ENCODE peak calls at places on chromosomes 5 and 9, in nine cellular contexts. One of them, this sample, is unnamed.

GRCh38 chr5:103598997-103599556 is 36.5 kb upstream of the NUDT12 start:
- DNase-seq in HepG2: no peak
- DNase-seq in WTC11: no peak
- DNase-seq in A549: no peak
- DNase-seq in K562: no peak
- DNase-seq in HCT116: no peak
- DNase-seq in endothelial cell of umbilical vein: no peak
- DNase-seq in NB4: no peak
- DNase-seq in H1: no peak
- DNase-seq in this sample: no peak

GRCh38 chr5:39520232-39520572 is 95.4 kb upstream of the DAB2 start:
- DNase-seq in HepG2: no peak
- DNase-seq in WTC11: no peak
- DNase-seq in A549: no peak
- DNase-seq in K562: no peak
- DNase-seq in HCT116: no peak
- DNase-seq in endothelial cell of umbilical vein: peak; percentile 95
- DNase-seq in NB4: no peak
- DNase-seq in H1: no peak
- DNase-seq in this sample: no peak

GRCh38 chr9:108634164-108634563 is 221.6 kb downstream of the ACTL7B start:
- DNase-seq in HepG2: no peak
- DNase-seq in WTC11: no peak
- DNase-seq in A549: no peak
- DNase-seq in K562: peak; percentile 4
- DNase-seq in HCT116: peak; percentile 12
- DNase-seq in endothelial cell of umbilical vein: no peak
- DNase-seq in NB4: no peak
- DNase-seq in H1: no peak
- DNase-seq in this sample: no peak

GRCh38 chr9:109455861-109456260 is 42.2 kb downstream of the PTPN3 start:
- DNase-seq in HepG2: no peak
- DNase-seq in WTC11: peak; percentile 46
- DNase-seq in A549: no peak
- DNase-seq in K562: no peak
- DNase-seq in HCT116: no peak
- DNase-seq in endothelial cell of umbilical vein: no peak
- DNase-seq in NB4: no peak
- DNase-seq in H1: peak; percentile 54
- DNase-seq in this sample: no peak

GRCh38 chr5:124923131-124923530 is 176.7 kb upstream of the ZNF608 start:
- DNase-seq in HepG2: no peak
- DNase-seq in WTC11: no peak
- DNase-seq in A549: no peak
- DNase-seq in K562: no peak
- DNase-seq in HCT116: no peak
- DNase-seq in endothelial cell of umbilical vein: peak; percentile 90
- DNase-seq in NB4: no peak
- DNase-seq in H1: no peak
- DNase-seq in this sample: no peak

GRCh38 chr5:72845889-72846288 is 29.4 kb downstream of the TNPO1 start:
- DNase-seq in HepG2: no peak
- DNase-seq in WTC11: no peak
- DNase-seq in A549: no peak
- DNase-seq in K562: no peak
- DNase-seq in HCT116: no peak
- DNase-seq in endothelial cell of umbilical vein: no peak
- DNase-seq in NB4: no peak
- DNase-seq in H1: no peak
- DNase-seq in this sample: no peak

GRCh38 chr5:179231309-179231708 is 114.0 kb downstream of the ADAMTS2 start:
- DNase-seq in HepG2: no peak
- DNase-seq in WTC11: peak; percentile 1
- DNase-seq in A549: no peak
- DNase-seq in K562: no peak
- DNase-seq in HCT116: no peak
- DNase-seq in endothelial cell of umbilical vein: no peak
- DNase-seq in NB4: no peak
- DNase-seq in H1: no peak
- DNase-seq in this sample: no peak

GRCh38 chr5:170138273-170138672 is 32.6 kb downstream of the FOXI1 start:
- DNase-seq in HepG2: no peak
- DNase-seq in WTC11: no peak
- DNase-seq in A549: no peak
- DNase-seq in K562: no peak
- DNase-seq in HCT116: no peak
- DNase-seq in endothelial cell of umbilical vein: no peak
- DNase-seq in NB4: no peak
- DNase-seq in H1: no peak
- DNase-seq in this sample: no peak

GRCh38 chr9:114995681-114996221 is 65.4 kb upstream of the TNFSF8 start:
- DNase-seq in HepG2: no peak
- DNase-seq in WTC11: no peak
- DNase-seq in A549: no peak
- DNase-seq in K562: no peak
- DNase-seq in HCT116: no peak
- DNase-seq in endothelial cell of umbilical vein: no peak
- DNase-seq in NB4: peak; percentile 64
- DNase-seq in H1: no peak
- DNase-seq in this sample: no peak

GRCh38 chr5:86679529-86679928 is 61.8 kb downstream of the COX7C start:
- DNase-seq in HepG2: peak; percentile 45
- DNase-seq in WTC11: no peak
- DNase-seq in A549: peak; percentile 22
- DNase-seq in K562: peak; percentile 39
- DNase-seq in HCT116: peak; percentile 55
- DNase-seq in endothelial cell of umbilical vein: peak; percentile 87
- DNase-seq in NB4: peak; percentile 53
- DNase-seq in H1: no peak
- DNase-seq in this sample: peak; percentile 22

GRCh38 chr9:134321957-134322741 is 4.1 kb upstream of the RXRA start:
- DNase-seq in HepG2: no peak
- DNase-seq in WTC11: no peak
- DNase-seq in A549: no peak
- DNase-seq in K562: no peak
- DNase-seq in HCT116: no peak
- DNase-seq in endothelial cell of umbilical vein: no peak
- DNase-seq in NB4: no peak
- DNase-seq in H1: no peak
- DNase-seq in this sample: no peak

GRCh38 chr5:120053841-120054240 is 410.3 kb upstream of the PRR16 start:
- DNase-seq in HepG2: no peak
- DNase-seq in WTC11: no peak
- DNase-seq in A549: no peak
- DNase-seq in K562: no peak
- DNase-seq in HCT116: no peak
- DNase-seq in endothelial cell of umbilical vein: no peak
- DNase-seq in NB4: no peak
- DNase-seq in H1: no peak
- DNase-seq in this sample: no peak

GRCh38 chr9:3824062-3824461 is 298.3 kb upstream of the RFX3 start:
- DNase-seq in HepG2: no peak
- DNase-seq in WTC11: no peak
- DNase-seq in A549: no peak
- DNase-seq in K562: no peak
- DNase-seq in HCT116: no peak
- DNase-seq in endothelial cell of umbilical vein: no peak
- DNase-seq in NB4: no peak
- DNase-seq in H1: no peak
- DNase-seq in this sample: peak; percentile 57

GRCh38 chr5:179008667-179009066 is 13.5 kb upstream of the GRM6 start:
- DNase-seq in HepG2: no peak
- DNase-seq in WTC11: no peak
- DNase-seq in A549: no peak
- DNase-seq in K562: no peak
- DNase-seq in HCT116: no peak
- DNase-seq in endothelial cell of umbilical vein: no peak
- DNase-seq in NB4: peak; percentile 8
- DNase-seq in H1: no peak
- DNase-seq in this sample: peak; percentile 8

DNA sequence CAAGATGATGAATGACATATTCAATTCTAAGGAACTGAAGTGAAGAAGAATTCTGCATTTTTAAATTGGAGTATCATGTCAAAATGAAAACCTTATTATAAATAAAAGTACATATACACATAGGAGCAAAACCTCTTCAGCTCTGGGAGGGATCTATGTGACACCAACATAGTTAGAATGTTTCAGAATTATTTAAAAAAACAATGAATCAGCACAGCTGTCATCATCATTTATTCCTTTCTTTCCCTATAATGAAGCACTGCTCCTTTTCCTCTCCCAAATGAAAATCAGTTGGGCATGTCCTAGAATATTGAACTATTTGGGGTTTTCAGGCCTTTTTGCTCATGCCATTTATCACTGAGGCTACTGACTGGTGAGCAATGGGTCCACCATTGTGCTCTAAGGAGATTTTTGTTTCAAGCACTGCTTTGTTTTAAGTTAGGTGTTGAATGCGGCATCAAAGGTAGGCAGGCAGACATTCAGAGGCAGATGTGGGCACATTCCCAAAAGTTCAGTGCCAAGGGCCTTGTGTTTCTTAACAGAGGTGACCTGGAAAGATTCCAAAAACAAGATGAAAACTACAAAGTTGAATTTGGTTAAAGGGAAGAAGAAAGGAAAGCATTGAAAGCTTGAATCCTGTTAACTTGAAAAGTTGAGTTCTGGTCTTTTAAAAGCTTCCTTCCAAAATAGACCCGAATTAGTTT is 126.4 kb upstream of the ADAMTSL1 start:
- DNase-seq in HepG2: no peak
- DNase-seq in WTC11: no peak
- DNase-seq in A549: no peak
- DNase-seq in K562: no peak
- DNase-seq in HCT116: no peak
- DNase-seq in endothelial cell of umbilical vein: peak; percentile 31
- DNase-seq in NB4: no peak
- DNase-seq in H1: no peak
- DNase-seq in this sample: no peak
- TF ChIP-seq MAX in HepG2: no peak
- TF ChIP-seq MAX in WTC11: no peak
- TF ChIP-seq MAX in A549: no peak
- TF ChIP-seq MAX in K562: no peak
- TF ChIP-seq MAX in HCT116: no peak
- TF ChIP-seq MAX in endothelial cell of umbilical vein: no peak
- TF ChIP-seq MAX in NB4: no peak
- TF ChIP-seq MAX in H1: no peak
- TF ChIP-seq MAX in this sample: no peak

DNA sequence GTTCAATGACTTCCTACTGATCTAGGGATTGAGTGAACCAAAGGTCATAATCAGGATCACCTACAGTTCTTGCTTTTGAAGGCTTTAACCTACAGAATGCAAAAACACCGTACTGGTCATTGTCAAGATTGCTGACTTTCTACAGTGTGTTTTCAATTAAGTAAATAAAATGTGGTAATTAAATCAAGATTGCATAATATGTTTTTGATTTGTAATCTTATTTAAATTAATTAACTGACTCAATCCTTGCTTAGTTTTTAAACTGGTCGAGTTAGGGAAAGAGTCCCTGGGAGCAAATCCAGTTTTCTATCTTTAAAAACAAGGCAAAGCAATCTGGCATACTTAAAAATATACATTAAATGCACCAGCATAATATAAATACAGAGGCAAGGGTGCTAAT is 125.9 kb downstream of the NFIB start:
- DNase-seq in HepG2: no peak
- DNase-seq in WTC11: no peak
- DNase-seq in A549: no peak
- DNase-seq in K562: no peak
- DNase-seq in HCT116: no peak
- DNase-seq in endothelial cell of umbilical vein: no peak
- DNase-seq in NB4: no peak
- DNase-seq in H1: no peak
- DNase-seq in this sample: no peak
- TF ChIP-seq MAX in HepG2: no peak
- TF ChIP-seq MAX in WTC11: no peak
- TF ChIP-seq MAX in A549: no peak
- TF ChIP-seq MAX in K562: no peak
- TF ChIP-seq MAX in HCT116: no peak
- TF ChIP-seq MAX in endothelial cell of umbilical vein: no peak
- TF ChIP-seq MAX in NB4: no peak
- TF ChIP-seq MAX in H1: no peak
- TF ChIP-seq MAX in this sample: no peak

GRCh38 chr9:76521244-76521673 is 62.3 kb downstream of the GCNT1 start:
- DNase-seq in HepG2: no peak
- DNase-seq in WTC11: no peak
- DNase-seq in A549: no peak
- DNase-seq in K562: peak; percentile 27
- DNase-seq in HCT116: no peak
- DNase-seq in endothelial cell of umbilical vein: no peak
- DNase-seq in NB4: no peak
- DNase-seq in H1: no peak
- DNase-seq in this sample: no peak
- TF ChIP-seq MAX in HepG2: no peak
- TF ChIP-seq MAX in WTC11: no peak
- TF ChIP-seq MAX in A549: no peak
- TF ChIP-seq MAX in K562: no peak
- TF ChIP-seq MAX in HCT116: no peak
- TF ChIP-seq MAX in endothelial cell of umbilical vein: no peak
- TF ChIP-seq MAX in NB4: no peak
- TF ChIP-seq MAX in H1: no peak
- TF ChIP-seq MAX in this sample: no peak

GRCh38 chr9:15146121-15146820 is 160.7 kb downstream of the TTC39B start:
- DNase-seq in HepG2: no peak
- DNase-seq in WTC11: no peak
- DNase-seq in A549: no peak
- DNase-seq in K562: no peak
- DNase-seq in HCT116: no peak
- DNase-seq in endothelial cell of umbilical vein: no peak
- DNase-seq in NB4: no peak
- DNase-seq in H1: no peak
- DNase-seq in this sample: no peak
- TF ChIP-seq MAX in HepG2: no peak
- TF ChIP-seq MAX in WTC11: no peak
- TF ChIP-seq MAX in A549: no peak
- TF ChIP-seq MAX in K562: no peak
- TF ChIP-seq MAX in HCT116: no peak
- TF ChIP-seq MAX in endothelial cell of umbilical vein: no peak
- TF ChIP-seq MAX in NB4: no peak
- TF ChIP-seq MAX in H1: no peak
- TF ChIP-seq MAX in this sample: no peak

DNA sequence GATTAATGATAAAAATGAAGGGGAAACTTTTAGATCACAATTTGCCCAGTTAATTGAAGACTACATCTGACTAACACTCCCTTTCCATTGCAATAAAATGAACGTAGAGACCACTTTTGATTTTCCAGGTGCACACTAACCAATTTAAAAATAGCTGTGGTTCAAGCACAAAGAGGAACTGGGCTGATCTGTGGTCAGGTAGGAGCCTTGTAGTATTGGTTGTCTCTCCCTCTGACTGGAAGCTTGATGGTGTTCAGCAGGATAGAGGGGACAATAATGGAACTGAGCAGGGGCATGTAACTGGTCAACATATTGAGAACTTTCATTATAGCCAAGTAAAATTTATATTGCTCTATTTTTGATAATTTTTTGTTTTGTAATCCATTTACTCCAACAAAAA is 886.8 kb upstream of the SEMA6A start:
- DNase-seq in HepG2: no peak
- DNase-seq in WTC11: no peak
- DNase-seq in A549: no peak
- DNase-seq in K562: no peak
- DNase-seq in HCT116: no peak
- DNase-seq in endothelial cell of umbilical vein: no peak
- DNase-seq in NB4: no peak
- DNase-seq in H1: no peak
- DNase-seq in this sample: no peak
- TF ChIP-seq MAX in HepG2: no peak
- TF ChIP-seq MAX in WTC11: no peak
- TF ChIP-seq MAX in A549: no peak
- TF ChIP-seq MAX in K562: no peak
- TF ChIP-seq MAX in HCT116: no peak
- TF ChIP-seq MAX in endothelial cell of umbilical vein: no peak
- TF ChIP-seq MAX in NB4: no peak
- TF ChIP-seq MAX in H1: no peak
- TF ChIP-seq MAX in this sample: no peak